ENCODE peak calls at places on chromosomes 5 and 9, in six cellular contexts. R, Z, P, V, X and T are unnamed samples.

GRCh38 chr5:43563321-43563720 is 6.4 kb upstream of the PAIP1 start:
- DNase-seq in R (no peak), V (no peak), Z (no peak), P (no peak), X (no peak), T (no peak)

GRCh38 chr9:125190371-125190801 is 783 bp upstream of the PPP6C start:
- DNase-seq in R (no peak), P (no peak), X (no peak), Z (no peak), V (no peak), T (no peak)

GRCh38 chr5:135709998-135710670 is 124.3 kb upstream of the SLC25A48 start:
- DNase-seq in X (peak; percentile 39), V (no peak), P (no peak), Z (no peak), R (no peak), T (no peak)

GRCh38 chr5:152378730-152379129 is 26.3 kb downstream of the NMUR2 start:
- DNase-seq in V (no peak), P (no peak), X (no peak), Z (no peak), R (no peak), T (no peak)

GRCh38 chr5:139969318-139969717 is 73.8 kb downstream of the NRG2 start:
- DNase-seq in V (no peak), Z (no peak), R (no peak), X (peak; percentile 34), P (no peak), T (no peak)

GRCh38 chr5:14332038-14332631 is 189.0 kb downstream of the TRIO start:
- DNase-seq in Z (no peak), X (no peak), V (no peak), R (no peak), P (no peak), T (no peak)

GRCh38 chr9:31347082-31347617 is 1037.3 kb upstream of the ACO1 start:
- DNase-seq in V (peak; percentile 2), P (no peak), X (no peak), R (peak; percentile 10), Z (no peak), T (no peak)

GRCh38 chr9:38405841-38406240 is 13.3 kb downstream of the ALDH1B1 start:
- DNase-seq in R (no peak), V (no peak), Z (no peak), X (no peak), P (no peak), T (no peak)

GRCh38 chr5:76622076-76622475 is 1.1 kb downstream of the F2RL2 start:
- DNase-seq in X (no peak), Z (no peak), V (no peak), P (no peak), R (no peak), T (no peak)

GRCh38 chr9:69584746-69585145 is 87.4 kb downstream of the APBA1 start:
- DNase-seq in V (no peak), Z (no peak), P (no peak), R (no peak), X (no peak), T (no peak)

GRCh38 chr9:128916204-128916603 is 4.6 kb upstream of the PHYHD1 start:
- DNase-seq in R (no peak), Z (peak; percentile 54), V (no peak), X (no peak), P (peak; percentile 54), T (no peak)

GRCh38 chr5:103021310-103021709 is 98.6 kb downstream of the GIN1 start:
- DNase-seq in V (no peak), R (no peak), Z (no peak), X (no peak), P (no peak), T (no peak)